ENCODE peak calls at places on chromosomes 5 and 9, in four cellular contexts. E is HepG2, P is H1, F is GM12892. M is an unnamed sample.

GRCh38 chr5:167412506-167412905 is 878.9 kb upstream of the WWC1 start:
- DNase-seq in E (no peak), P (no peak), F (no peak), M (no peak)

GRCh38 chr5:89930591-89931383 is 478.8 kb downstream of the CETN3 start:
- DNase-seq in E (peak), P (no peak), F (no peak), M (no peak)

GRCh38 chr9:18269561-18269960 is 204.4 kb upstream of the ADAMTSL1 start:
- DNase-seq in E (no peak), P (no peak), F (no peak), M (no peak)

GRCh38 chr9:34079181-34079580 is 30.5 kb upstream of the UBAP2 start:
- DNase-seq in E (no peak), P (no peak), F (no peak), M (no peak)

GRCh38 chr9:135565141-135565628 is 3.6 kb downstream of the PAEP start:
- DNase-seq in E (no peak), P (no peak), F (no peak), M (no peak)

GRCh38 chr9:9949368-9949767 is 663.4 kb downstream of the PTPRD start:
- DNase-seq in E (no peak), P (no peak), F (no peak), M (no peak)

GRCh38 chr5:178429156-178429468 is 161.1 kb downstream of the COL23A1 start:
- DNase-seq in E (no peak), P (no peak), F (no peak), M (no peak)

GRCh38 chr5:148816357-148816756 is 10.1 kb upstream of the ADRB2 start:
- DNase-seq in E (no peak), P (no peak), F (no peak), M (no peak)

GRCh38 chr5:68540798-68541590 is 325.4 kb downstream of the PIK3R1 start:
- DNase-seq in E (no peak), P (no peak), F (no peak), M (no peak)

GRCh38 chr5:113678924-113679575 is 165.6 kb downstream of the YTHDC2 start:
- DNase-seq in E (peak), P (peak), F (no peak), M (peak)

GRCh38 chr9:114849450-114849849 is 43.6 kb upstream of the TNFSF15 start:
- DNase-seq in E (no peak), P (no peak), F (no peak), M (no peak)

GRCh38 chr9:37471942-37472679 is 6.9 kb upstream of the ZBTB5 start:
- DNase-seq in E (peak), P (no peak), F (no peak), M (no peak)

GRCh38 chr5:56123531-56124243 is 109.4 kb downstream of the ANKRD55 start:
- DNase-seq in E (peak), P (peak), F (no peak), M (no peak)

GRCh38 chr5:4212071-4212739 is 616.6 kb downstream of the IRX1 start:
- DNase-seq in E (no peak), P (no peak), F (no peak), M (no peak)

GRCh38 chr5:76983468-76983867 is 30.6 kb downstream of the CRHBP start:
- DNase-seq in E (no peak), P (no peak), F (no peak), M (no peak)
- TF ChIP-seq TAF1 in E (no peak), P (no peak), F (no peak), M (no peak)

GRCh38 chr5:158484246-158484645 is 615.5 kb downstream of the EBF1 start:
- DNase-seq in E (no peak), P (no peak), F (no peak), M (no peak)

GRCh38 chr5:158485604-158486081 is 614.1 kb downstream of the EBF1 start:
- DNase-seq in E (no peak), P (no peak), F (no peak), M (no peak)

GRCh38 chr5:158487156-158487555 is 612.6 kb downstream of the EBF1 start:
- DNase-seq in E (no peak), P (no peak), F (no peak), M (no peak)

GRCh38 chr5:158483202-158483870 is 616.4 kb downstream of the EBF1 start:
- DNase-seq in E (no peak), P (no peak), F (no peak), M (no peak)

GRCh38 chr5:158484968-158485367 is 614.7 kb downstream of the EBF1 start:
- DNase-seq in E (no peak), P (no peak), F (no peak), M (no peak)
- TF ChIP-seq POLR2A in E (no peak), P (no peak), F (no peak), M (no peak)

DNA sequence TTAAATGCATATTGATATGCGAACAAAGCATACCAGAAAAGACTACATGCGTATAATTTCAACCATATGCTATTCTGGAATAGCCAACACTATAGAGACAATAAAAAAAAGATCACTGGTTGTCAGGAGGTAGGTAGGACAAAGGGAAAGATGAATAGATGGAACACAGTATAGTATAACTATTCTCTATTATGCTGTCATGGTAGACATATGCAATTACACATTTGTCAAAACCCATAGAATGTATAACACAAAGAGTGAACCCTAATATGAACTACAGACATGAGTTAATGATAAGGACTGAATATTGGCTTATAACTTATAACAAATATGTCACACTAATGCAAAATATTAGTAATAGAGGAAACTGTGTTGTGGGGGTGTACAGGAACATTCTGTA is 460.8 kb downstream of the TAF11L14 start:
- DNase-seq in E (no peak), P (no peak), F (no peak), M (no peak)
- TF ChIP-seq POLR2AphosphoS5 in E (no peak), P (no peak), F (no peak), M (no peak)

GRCh38 chr9:92468206-92468605 is 14.1 kb downstream of the ASPN start:
- DNase-seq in E (no peak), P (no peak), F (no peak), M (no peak)
- TF ChIP-seq TAF1 in E (no peak), P (no peak), F (no peak), M (no peak)

GRCh38 chr5:151238303-151238741 is 14.4 kb upstream of the CCDC69 start:
- DNase-seq in E (no peak), P (peak), F (peak), M (no peak)
- TF ChIP-seq POLR2A in E (no peak), P (no peak), F (peak), M (no peak)

GRCh38 chr9:129610473-129611301 is 10.2 kb downstream of the C9orf50 start:
- DNase-seq in E (peak), P (peak), F (peak), M (peak)
- TF ChIP-seq POLR2AphosphoS5 in E (no peak), P (no peak), F (no peak), M (no peak)

GRCh38 chr9:124479947-124480620 is 27.1 kb downstream of the NR5A1 start:
- DNase-seq in E (no peak), P (no peak), F (no peak), M (no peak)

GRCh38 chr9:124481115-124481514 is 26.1 kb downstream of the NR5A1 start:
- DNase-seq in E (no peak), P (no peak), F (no peak), M (no peak)

GRCh38 chr9:124479371-124479770 is 27.8 kb downstream of the NR5A1 start:
- DNase-seq in E (no peak), P (no peak), F (no peak), M (no peak)

GRCh38 chr9:124482431-124483031 is 24.7 kb downstream of the NR5A1 start:
- DNase-seq in E (no peak), P (peak), F (no peak), M (no peak)

DNA sequence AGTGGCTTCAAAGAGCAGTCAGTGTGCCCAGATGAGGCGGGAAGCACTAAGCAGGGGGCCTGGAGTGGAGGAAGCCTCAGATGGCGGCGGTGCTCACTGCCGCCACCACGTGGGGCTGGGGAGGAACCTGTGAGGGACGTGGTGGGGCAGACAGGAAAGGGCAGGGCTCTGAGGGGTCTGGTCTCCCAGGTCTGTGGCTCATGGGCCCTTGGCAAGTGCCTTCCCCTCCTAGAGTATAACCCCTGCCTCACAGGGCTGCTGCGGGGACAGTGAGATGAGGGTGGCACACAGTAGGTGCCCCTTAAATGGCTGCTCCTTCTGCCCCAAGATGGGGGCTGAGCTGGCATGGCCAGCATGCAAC is 26.6 kb downstream of the NR5A1 start:
- DNase-seq in E (peak), P (peak), F (peak), M (peak)
- TF ChIP-seq TAF1 in E (no peak), P (no peak), F (no peak), M (no peak)

DNA sequence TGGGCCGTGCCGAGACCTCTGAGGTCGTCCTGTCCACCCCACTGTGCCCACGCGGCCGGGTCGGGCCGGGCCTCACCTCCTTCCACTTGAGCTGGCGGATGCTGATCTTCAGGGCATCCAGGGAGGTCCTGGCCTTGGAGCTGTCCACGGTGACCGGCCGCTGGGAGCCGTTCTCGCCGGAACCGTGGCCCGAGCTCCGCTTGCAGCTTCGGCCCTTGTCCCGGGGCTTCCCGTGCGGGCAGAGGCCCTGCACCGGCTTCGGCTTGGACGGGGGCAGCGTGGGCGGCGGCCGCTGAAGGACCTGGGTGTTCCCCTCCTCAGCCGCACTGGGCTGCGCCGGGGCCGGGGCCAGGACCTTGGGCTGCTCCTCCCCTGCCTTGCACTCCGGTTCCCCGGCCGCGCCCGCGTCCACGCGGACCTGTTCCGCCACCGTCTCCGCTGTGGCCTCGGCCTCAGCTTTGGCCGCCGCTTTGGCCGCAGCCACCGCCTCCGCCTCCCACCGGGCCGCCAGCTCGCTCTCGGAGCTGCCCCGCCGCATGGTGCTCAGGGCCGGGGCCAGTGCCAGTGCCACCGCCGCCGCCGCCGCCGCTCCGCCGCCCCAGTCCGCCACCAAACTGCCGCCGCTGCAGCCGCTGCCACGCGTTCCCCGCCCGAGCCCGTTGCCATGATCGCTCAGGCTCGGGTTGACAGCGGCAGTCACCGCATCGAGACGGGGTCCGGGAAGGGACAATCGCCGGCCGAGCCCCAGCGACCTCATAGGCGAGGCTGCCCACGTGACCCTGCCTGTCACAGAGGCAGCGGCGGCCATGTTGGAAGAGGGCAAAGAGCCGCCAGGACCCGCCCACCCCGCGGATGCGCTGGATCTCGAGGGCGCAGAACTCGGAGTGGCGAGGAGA is at the start of gene TTLL11:
- DNase-seq in E (peak), P (peak), F (peak), M (peak)
- TF ChIP-seq POLR2A in E (peak), P (no peak), F (peak), M (no peak)

M was measured in GM12891.